ENCODE peak calls at places on chromosomes 4 and X, in four cellular contexts. One of them, this sample, is unnamed.

GRCh38 chr4:98027827-98028226 is 115.4 kb downstream of the STPG2 start:
- DNase-seq in K562: no peak
- DNase-seq in GM12891: no peak
- DNase-seq in GM12878: no peak
- DNase-seq in this sample: no peak

GRCh38 chr4:141642711-141643110 is 6.3 kb downstream of the IL15 start:
- DNase-seq in K562: no peak
- DNase-seq in GM12891: no peak
- DNase-seq in GM12878: no peak
- DNase-seq in this sample: no peak

GRCh38 chr4:98694076-98694475 is 35.7 kb upstream of the TSPAN5 start:
- DNase-seq in K562: no peak
- DNase-seq in GM12891: no peak
- DNase-seq in GM12878: no peak
- DNase-seq in this sample: no peak

GRCh38 chr4:114334808-114335739 is 263.5 kb upstream of the UGT8 start:
- DNase-seq in K562: no peak
- DNase-seq in GM12891: no peak
- DNase-seq in GM12878: no peak
- DNase-seq in this sample: no peak

GRCh38 chr4:6110681-6111353 is 89.5 kb downstream of the JAKMIP1 start:
- DNase-seq in K562: no peak
- DNase-seq in GM12891: no peak
- DNase-seq in GM12878: no peak
- DNase-seq in this sample: no peak

GRCh38 chrX:44483965-44484606 is 58.6 kb downstream of the FUNDC1 start:
- DNase-seq in K562: peak
- DNase-seq in GM12891: no peak
- DNase-seq in GM12878: no peak
- DNase-seq in this sample: no peak

GRCh38 chr4:3266076-3266475 is 17.1 kb downstream of the MSANTD1 start:
- DNase-seq in K562: no peak
- DNase-seq in GM12891: no peak
- DNase-seq in GM12878: no peak
- DNase-seq in this sample: no peak

GRCh38 chrX:129649268-129650182 is 5.2 kb downstream of the APLN start:
- DNase-seq in K562: no peak
- DNase-seq in GM12891: no peak
- DNase-seq in GM12878: no peak
- DNase-seq in this sample: no peak

GRCh38 chrX:66914082-66914481 is 275.2 kb upstream of the EDA2R start:
- DNase-seq in K562: no peak
- DNase-seq in GM12891: no peak
- DNase-seq in GM12878: no peak
- DNase-seq in this sample: peak

GRCh38 chr4:5968246-5968645 is 50.0 kb downstream of the C4orf50 start:
- DNase-seq in K562: no peak
- DNase-seq in GM12891: no peak
- DNase-seq in GM12878: no peak
- DNase-seq in this sample: no peak

GRCh38 chr4:164109517-164109916 is 615.0 kb downstream of the TMA16 start:
- DNase-seq in K562: no peak
- DNase-seq in GM12891: no peak
- DNase-seq in GM12878: no peak
- DNase-seq in this sample: no peak

GRCh38 chr4:126853715-126854114 is 779.0 kb upstream of the INTU start:
- DNase-seq in K562: no peak
- DNase-seq in GM12891: no peak
- DNase-seq in GM12878: no peak
- DNase-seq in this sample: no peak

GRCh38 chr4:126851391-126851790 is 781.4 kb upstream of the INTU start:
- DNase-seq in K562: no peak
- DNase-seq in GM12891: no peak
- DNase-seq in GM12878: no peak
- DNase-seq in this sample: no peak

DNA sequence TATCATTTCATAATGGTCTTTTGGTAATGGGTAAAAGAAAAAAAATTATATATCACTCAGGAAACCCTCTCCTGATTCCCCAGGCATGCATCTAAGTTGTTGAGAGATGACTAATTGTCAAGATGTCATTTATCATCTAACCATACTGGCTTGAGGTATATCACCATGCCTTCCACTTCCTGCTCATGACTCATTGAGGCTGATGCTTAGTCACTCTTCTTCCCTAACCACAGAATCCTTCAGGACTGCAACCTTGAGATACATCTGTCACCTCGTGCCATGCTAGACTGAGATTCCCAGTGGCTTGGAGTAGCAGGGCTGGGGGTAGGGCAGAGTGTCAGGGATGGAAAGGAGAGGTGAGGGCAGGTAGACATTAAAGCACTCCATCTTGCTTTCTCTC is 782.5 kb upstream of the INTU start:
- DNase-seq in K562: peak
- DNase-seq in GM12891: no peak
- DNase-seq in GM12878: no peak
- DNase-seq in this sample: no peak
- TF ChIP-seq POLR2AphosphoS5 in K562: peak
- TF ChIP-seq POLR2AphosphoS5 in GM12891: no peak
- TF ChIP-seq POLR2AphosphoS5 in GM12878: no peak
- TF ChIP-seq POLR2AphosphoS5 in this sample: no peak

DNA sequence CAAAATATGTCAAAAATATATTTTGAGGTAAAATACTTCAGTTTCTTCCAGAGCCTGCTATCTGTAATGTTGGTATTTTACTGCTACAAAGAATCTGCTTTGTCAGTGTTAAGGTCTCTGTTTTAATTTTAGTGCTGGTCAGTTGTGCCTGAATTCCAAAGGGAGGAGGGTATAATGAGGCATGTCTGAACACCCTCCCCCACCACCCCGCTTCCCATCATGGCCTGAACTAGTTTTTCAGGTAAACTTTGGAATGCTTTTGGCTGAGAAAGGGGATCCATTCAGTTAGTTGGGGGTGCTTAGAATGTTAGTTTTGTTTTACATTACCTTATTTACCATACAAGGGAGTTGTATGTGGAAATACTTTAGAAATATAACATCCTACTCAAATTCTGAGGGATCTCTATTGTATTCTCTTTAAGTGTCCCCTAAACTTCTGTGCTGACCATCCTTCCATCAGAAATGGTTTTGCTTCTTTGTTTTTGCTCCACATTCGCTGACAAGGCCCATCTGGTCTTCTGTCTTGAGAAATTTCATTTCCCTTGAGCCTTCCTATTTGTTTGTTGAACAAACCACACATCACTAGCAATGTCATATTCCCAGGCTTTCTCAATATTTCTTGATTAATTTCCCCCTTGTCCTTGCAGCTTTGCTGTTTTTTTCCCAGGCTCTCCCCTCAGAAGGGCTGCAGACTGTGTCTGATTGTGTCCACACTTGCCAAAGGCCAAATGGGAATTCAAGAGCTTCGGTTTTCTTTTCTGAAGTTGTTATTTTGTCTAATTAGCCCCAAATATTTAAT is 158.7 kb downstream of the MID1IP1 start:
- DNase-seq in K562: no peak
- DNase-seq in GM12891: no peak
- DNase-seq in GM12878: no peak
- DNase-seq in this sample: no peak
- TF ChIP-seq SPI1 in K562: no peak
- TF ChIP-seq SPI1 in GM12891: no peak
- TF ChIP-seq SPI1 in GM12878: no peak
- TF ChIP-seq SPI1 in this sample: no peak

GRCh38 chr4:73599182-73599581 is 21.1 kb downstream of the RASSF6 start:
- DNase-seq in K562: peak
- DNase-seq in GM12891: no peak
- DNase-seq in GM12878: no peak
- DNase-seq in this sample: no peak
- TF ChIP-seq POLR2AphosphoS5 in K562: no peak
- TF ChIP-seq POLR2AphosphoS5 in GM12891: no peak
- TF ChIP-seq POLR2AphosphoS5 in GM12878: no peak
- TF ChIP-seq POLR2AphosphoS5 in this sample: no peak

DNA sequence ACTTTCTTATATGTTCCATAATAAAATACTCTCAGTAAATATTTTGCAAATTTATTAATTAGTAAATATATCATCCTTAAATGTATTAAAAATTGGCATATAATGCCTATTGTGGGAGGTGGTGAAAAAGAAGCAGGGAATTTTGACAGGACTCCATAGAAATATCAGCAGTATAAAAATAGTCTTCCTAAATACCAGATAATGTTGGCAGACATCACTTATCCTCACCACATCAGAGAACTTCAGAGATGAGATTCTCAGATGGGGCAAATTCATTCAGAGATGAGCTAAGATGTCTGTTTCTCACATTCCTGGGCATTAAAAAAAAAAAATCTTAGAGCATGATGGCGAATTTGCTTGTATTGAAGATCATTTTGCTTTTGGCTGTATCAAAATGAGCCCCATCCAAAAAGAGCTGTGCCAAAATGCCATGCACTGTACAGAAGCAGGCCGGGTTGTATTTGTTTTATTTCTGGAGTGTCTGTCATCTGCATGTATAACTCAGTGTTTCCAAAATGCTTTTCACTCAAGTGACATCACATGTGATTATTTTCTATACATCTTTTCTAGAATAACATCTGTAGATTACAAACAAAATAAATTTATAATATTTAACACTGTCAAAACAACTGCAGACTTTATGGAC is 41.7 kb downstream of the ATP8A1 start:
- DNase-seq in K562: no peak
- DNase-seq in GM12891: no peak
- DNase-seq in GM12878: no peak
- DNase-seq in this sample: no peak
- TF ChIP-seq SPI1 in K562: no peak
- TF ChIP-seq SPI1 in GM12891: no peak
- TF ChIP-seq SPI1 in GM12878: no peak
- TF ChIP-seq SPI1 in this sample: no peak